ENCODE peak calls at places on chromosome 9, in six cellular contexts. J is OCI-LY7; L is colonic mucosa; K is lung; O is spleen; A is CD8-positive, alpha-beta T cell. G is an unnamed sample.

GRCh38 chr9:91572044-91572443 is 148.4 kb upstream of the NFIL3 start:
- DNase-seq in L (no peak), A (no peak), O (no peak), J (no peak), K (no peak), G (no peak)

GRCh38 chr9:126066131-126066530 is 260.5 kb upstream of the MVB12B start:
- DNase-seq in O (no peak), L (no peak), A (no peak), K (no peak), J (no peak), G (no peak)

GRCh38 chr9:125797857-125798399 is 50.8 kb downstream of the PBX3 start:
- DNase-seq in O (no peak), J (no peak), L (no peak), A (no peak), K (no peak), G (no peak)

GRCh38 chr9:95230046-95230445 is 87.5 kb downstream of the FANCC start:
- DNase-seq in L (no peak), J (no peak), A (no peak), K (no peak), O (no peak), G (no peak)

GRCh38 chr9:124771867-124772621 is 933 bp upstream of the NR6A1 start:
- DNase-seq in A (peak; percentile 30), K (peak; percentile 69), O (peak; percentile 91), L (peak; percentile 79), J (peak; percentile 68), G (peak; percentile 72)

GRCh38 chr9:120774719-120775118 is 18.5 kb downstream of the FBXW2 start:
- DNase-seq in K (no peak), L (no peak), O (no peak), A (no peak), J (no peak), G (no peak)

GRCh38 chr9:117278656-117279055 is 136.2 kb downstream of the ASTN2 start:
- DNase-seq in A (no peak), J (no peak), O (no peak), K (no peak), L (no peak), G (no peak)

GRCh38 chr9:127021664-127022337 is 100.6 kb downstream of the ANGPTL2 start:
- DNase-seq in J (no peak), O (no peak), L (peak; percentile 49), K (peak; percentile 57), A (no peak), G (no peak)

GRCh38 chr9:82101475-82101874 is 112.9 kb downstream of the SPATA31D1 start:
- DNase-seq in J (peak; percentile 88), K (no peak), O (no peak), A (no peak), L (no peak), G (no peak)

GRCh38 chr9:14752271-14752670 is 29.7 kb upstream of the CER1 start:
- DNase-seq in A (no peak), J (no peak), O (no peak), L (no peak), K (no peak), G (no peak)

GRCh38 chr9:133972041-133972970 is 19.8 kb downstream of the VAV2 start:
- DNase-seq in K (no peak), O (peak; percentile 73), A (no peak), L (peak; percentile 85), J (no peak), G (no peak)

GRCh38 chr9:133119461-133120342 is 1.3 kb downstream of the RALGDS start:
- DNase-seq in K (no peak), L (peak; percentile 32), A (no peak), O (no peak), J (no peak), G (no peak)

GRCh38 chr9:130997925-130998595 is 10.9 kb upstream of the LAMC3 start:
- DNase-seq in J (peak; percentile 44), A (no peak), L (peak; percentile 75), O (no peak), K (peak; percentile 37), G (peak; percentile 38)
- TF ChIP-seq CTCF in J (peak; percentile 77), A (no peak), L (peak; percentile 44), O (peak; percentile 47), K (no peak), G (peak; percentile 77)

DNA sequence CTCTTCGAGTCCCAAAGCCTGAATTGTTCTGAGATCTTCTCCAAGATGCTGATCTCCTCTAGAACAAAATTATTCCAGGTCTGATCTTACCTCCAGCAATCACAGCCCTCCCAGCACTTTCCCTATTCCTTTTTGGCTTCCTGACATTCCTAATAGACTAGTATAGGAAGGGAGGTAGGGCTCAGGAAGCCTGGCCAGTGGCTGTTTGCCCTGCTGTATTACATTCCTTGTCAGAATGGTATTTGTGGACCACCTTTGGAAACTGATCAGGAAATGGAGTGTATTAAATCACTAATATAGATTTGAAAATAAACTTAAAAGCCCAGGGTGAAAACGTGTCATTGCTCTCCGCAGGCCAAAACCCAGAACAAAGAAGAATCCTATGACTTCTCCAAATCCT is 74.3 kb upstream of the ENTREP1 start:
- DNase-seq in J (no peak), K (no peak), L (no peak), A (no peak), O (no peak), G (no peak)
- H3K36me3 ChIP-seq in J (no peaks in the 10 kb centered on the region), K (peaks cover 26% of the 10 kb centered on the region), L (peaks cover 5% of the 10 kb centered on the region), A (no peaks in the 10 kb centered on the region), O (no peaks in the 10 kb centered on the region), G (peaks cover 12% of the 10 kb centered on the region)

GRCh38 chr9:136255896-136256890 is 10.6 kb upstream of the QSOX2 start:
- DNase-seq in O (no peak), A (no peak), L (no peak), K (no peak), J (no peak), G (no peak)
- TF ChIP-seq CTCF in O (no peak), A (no peak), L (no peak), K (no peak), J (no peak), G (peak; percentile 23)

GRCh38 chr9:8492034-8492433 is 692.5 kb upstream of the DMAC1 start:
- DNase-seq in O (no peak), L (no peak), J (no peak), K (no peak), A (no peak), G (no peak)

GRCh38 chr9:8489845-8490244 is 690.3 kb upstream of the DMAC1 start:
- DNase-seq in A (no peak), L (no peak), J (no peak), K (no peak), O (no peak), G (no peak)

DNA sequence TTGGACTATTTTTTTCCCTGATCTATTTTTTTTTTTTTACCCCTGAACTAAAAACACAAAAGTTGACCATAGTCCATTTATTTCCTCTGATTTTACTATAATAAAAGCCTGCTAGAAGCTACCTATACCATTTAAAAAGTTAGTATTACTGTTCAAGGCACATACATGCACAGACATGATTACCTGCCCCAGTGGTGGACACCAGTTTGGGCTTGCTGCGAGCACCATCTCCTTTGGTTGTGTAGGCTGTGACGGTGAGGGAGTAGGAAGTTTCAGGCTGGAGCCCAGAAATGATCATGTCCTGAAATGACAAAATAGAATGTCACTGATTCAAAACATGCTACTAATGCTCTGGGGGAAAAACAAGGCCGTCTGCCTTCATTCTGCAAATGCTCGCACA is 693.1 kb upstream of the DMAC1 start:
- DNase-seq in K (no peak), L (no peak), A (no peak), O (no peak), J (no peak), G (no peak)
- H3K36me3 ChIP-seq in K (no peaks in the 10 kb centered on the region), L (no peaks in the 10 kb centered on the region), A (no peaks in the 10 kb centered on the region), O (no peaks in the 10 kb centered on the region), J (no peaks in the 10 kb centered on the region), G (no peaks in the 10 kb centered on the region)

G was measured in GM06990.